ENCODE peak calls at places on chromosome 13, in six cellular contexts. B is thyroid gland, C is nucleus accumbens, I is Right ventricle myocardium superior, D is type B pancreatic cell, F is posterior cingulate gyrus. O is an unnamed sample.

GRCh38 chr13:48125794-48126228 is 30.9 kb upstream of the MED4 start:
- DNase-seq in B (peak; percentile 42), C (no peak), I (no peak), D (no peak), F (no peak), O (no peak)

GRCh38 chr13:51793570-51794273 is 10.2 kb downstream of the DHRS12 start:
- DNase-seq in B (no peak), C (no peak), I (no peak), D (no peak), F (no peak), O (no peak)

GRCh38 chr13:27556109-27556508 is 64.2 kb downstream of the LNX2 start:
- DNase-seq in B (no peak), C (no peak), I (peak; percentile 37), D (no peak), F (peak; percentile 22), O (no peak)

GRCh38 chr13:84443463-84443862 is 561.2 kb upstream of the SLITRK1 start:
- DNase-seq in B (no peak), C (no peak), I (no peak), D (no peak), F (no peak), O (no peak)

GRCh38 chr13:109666656-109667448 is 119.5 kb downstream of the IRS2 start:
- DNase-seq in B (no peak), C (no peak), I (no peak), D (no peak), F (no peak), O (no peak)

GRCh38 chr13:71786815-71787214 is 80.2 kb downstream of the DACH1 start:
- DNase-seq in B (no peak), C (no peak), I (no peak), D (no peak), F (no peak), O (no peak)

GRCh38 chr13:36282818-36283432 is 14.7 kb downstream of the CCDC169 start:
- DNase-seq in B (no peak), C (no peak), I (no peak), D (no peak), F (no peak), O (no peak)

GRCh38 chr13:109275848-109276247 is 510.5 kb downstream of the IRS2 start:
- DNase-seq in B (no peak), C (no peak), I (no peak), D (no peak), F (no peak), O (no peak)

GRCh38 chr13:40518481-40518882 is 148.0 kb downstream of the FOXO1 start:
- DNase-seq in B (peak; percentile 14), C (no peak), I (no peak), D (no peak), F (no peak), O (no peak)

GRCh38 chr13:24671367-24672117 is 8.7 kb upstream of the ATP12A start:
- DNase-seq in B (peak; percentile 38), C (no peak), I (no peak), D (no peak), F (no peak), O (no peak)

GRCh38 chr13:89969996-89970709 is 1377.3 kb upstream of the MIR17HG start:
- DNase-seq in B (no peak), C (no peak), I (no peak), D (no peak), F (no peak), O (no peak)